ENCODE peak calls at places on chromosome 12, in seven cellular contexts. One of them, this sample, is unnamed.

GRCh38 chr12:18158774-18159557 is 69.0 kb upstream of the RERGL start:
- DNase-seq in HCT116: no peak
- DNase-seq in astrocyte of the spinal cord: peak; percentile 19
- DNase-seq in NCI-H510A: no peak
- DNase-seq in NCI-H1436: peak; percentile 11
- DNase-seq in GM13976: no peak
- DNase-seq in neuronal stem cell: no peak
- DNase-seq in this sample: no peak

GRCh38 chr12:60704171-60704914 is 1108.5 kb downstream of the SLC16A7 start:
- DNase-seq in NCI-H510A: no peak
- DNase-seq in NCI-H1436: no peak
- DNase-seq in astrocyte of the spinal cord: no peak
- DNase-seq in GM13976: no peak
- DNase-seq in HCT116: no peak
- DNase-seq in neuronal stem cell: no peak
- DNase-seq in this sample: no peak

GRCh38 chr12:15268927-15269552 is 47.8 kb upstream of the RERG start:
- DNase-seq in neuronal stem cell: peak; percentile 43
- DNase-seq in HCT116: peak; percentile 62
- DNase-seq in NCI-H510A: no peak
- DNase-seq in GM13976: peak; percentile 64
- DNase-seq in astrocyte of the spinal cord: peak; percentile 70
- DNase-seq in NCI-H1436: peak; percentile 61
- DNase-seq in this sample: no peak

GRCh38 chr12:95881331-95881955 is 22.7 kb downstream of the SNRPF start:
- DNase-seq in astrocyte of the spinal cord: peak; percentile 62
- DNase-seq in GM13976: no peak
- DNase-seq in NCI-H1436: no peak
- DNase-seq in neuronal stem cell: no peak
- DNase-seq in HCT116: no peak
- DNase-seq in NCI-H510A: no peak
- DNase-seq in this sample: no peak

GRCh38 chr12:64797156-64797555 is 27.3 kb upstream of the TBC1D30 start:
- DNase-seq in neuronal stem cell: no peak
- DNase-seq in HCT116: no peak
- DNase-seq in NCI-H510A: no peak
- DNase-seq in astrocyte of the spinal cord: no peak
- DNase-seq in GM13976: no peak
- DNase-seq in NCI-H1436: no peak
- DNase-seq in this sample: no peak

GRCh38 chr12:1481919-1482318 is 112.5 kb downstream of the FBXL14 start:
- DNase-seq in neuronal stem cell: no peak
- DNase-seq in NCI-H1436: no peak
- DNase-seq in GM13976: no peak
- DNase-seq in HCT116: no peak
- DNase-seq in astrocyte of the spinal cord: no peak
- DNase-seq in NCI-H510A: no peak
- DNase-seq in this sample: no peak

GRCh38 chr12:131634037-131634436 is 76.9 kb upstream of the SFSWAP start:
- DNase-seq in HCT116: no peak
- DNase-seq in GM13976: no peak
- DNase-seq in NCI-H510A: no peak
- DNase-seq in astrocyte of the spinal cord: no peak
- DNase-seq in NCI-H1436: no peak
- DNase-seq in neuronal stem cell: no peak
- DNase-seq in this sample: no peak

GRCh38 chr12:54173066-54173726 is 15.6 kb downstream of the SMUG1 start:
- DNase-seq in NCI-H510A: no peak
- DNase-seq in astrocyte of the spinal cord: peak; percentile 14
- DNase-seq in HCT116: no peak
- DNase-seq in neuronal stem cell: no peak
- DNase-seq in NCI-H1436: no peak
- DNase-seq in GM13976: peak; percentile 67
- DNase-seq in this sample: no peak

GRCh38 chr12:121858662-121859572 is at the start of gene HPD:
- DNase-seq in neuronal stem cell: no peak
- DNase-seq in astrocyte of the spinal cord: peak; percentile 78
- DNase-seq in NCI-H510A: no peak
- DNase-seq in HCT116: no peak
- DNase-seq in NCI-H1436: no peak
- DNase-seq in GM13976: no peak
- DNase-seq in this sample: no peak

GRCh38 chr12:22990501-22990900 is 365.5 kb downstream of the ETNK1 start:
- DNase-seq in neuronal stem cell: no peak
- DNase-seq in NCI-H510A: no peak
- DNase-seq in astrocyte of the spinal cord: no peak
- DNase-seq in NCI-H1436: no peak
- DNase-seq in GM13976: no peak
- DNase-seq in HCT116: no peak
- DNase-seq in this sample: no peak

GRCh38 chr12:75852143-75852542 is 179.4 kb downstream of the PHLDA1 start:
- DNase-seq in GM13976: no peak
- DNase-seq in NCI-H510A: no peak
- DNase-seq in HCT116: no peak
- DNase-seq in neuronal stem cell: no peak
- DNase-seq in NCI-H1436: no peak
- DNase-seq in astrocyte of the spinal cord: no peak
- DNase-seq in this sample: no peak

GRCh38 chr12:401235-402126 is at the start of gene CCDC77:
- DNase-seq in NCI-H510A: no peak
- DNase-seq in HCT116: peak; percentile 83
- DNase-seq in neuronal stem cell: peak; percentile 93
- DNase-seq in astrocyte of the spinal cord: peak; percentile 90
- DNase-seq in GM13976: peak; percentile 94
- DNase-seq in NCI-H1436: no peak
- DNase-seq in this sample: peak; percentile 96

This sample was measured in cardiac septum.